ENCODE peak calls at places on chromosomes 1 and 21, in eight cellular contexts. A is A549, F is breast epithelium, W is NB4, M is uterus, S is Peyer's patch, G is adrenal gland, C is tibial nerve. R is an unnamed sample.

GRCh38 chr1:186054013-186054412 is 319.8 kb downstream of the HMCN1 start:
- DNase-seq in A (no peak), F (no peak), W (no peak), M (no peak), S (no peak), G (no peak), C (no peak), R (no peak)

GRCh38 chr1:92784051-92784638 is 763 bp downstream of the EVI5 start:
- DNase-seq in A (peak), F (no peak), W (peak), M (peak), S (no peak), G (peak), C (peak), R (no peak)

GRCh38 chr1:17735791-17736190 is 19.3 kb upstream of the ACTL8 start:
- DNase-seq in A (no peak), F (no peak), W (no peak), M (no peak), S (no peak), G (no peak), C (no peak), R (no peak)

GRCh38 chr21:37675202-37675801 is 241.0 kb downstream of the KCNJ6 start:
- DNase-seq in A (peak), F (peak), W (peak), M (peak), S (peak), G (peak), C (peak), R (peak)

GRCh38 chr1:181251713-181252075 is 163.2 kb downstream of the IER5 start:
- DNase-seq in A (no peak), F (no peak), W (no peak), M (no peak), S (no peak), G (no peak), C (no peak), R (no peak)

GRCh38 chr21:45543371-45543709 is 1.1 kb upstream of the SLC19A1 start:
- DNase-seq in A (no peak), F (peak), W (no peak), M (peak), S (no peak), G (peak), C (no peak), R (no peak)

GRCh38 chr1:26405281-26405915 is 5.2 kb upstream of the LIN28A start:
- DNase-seq in A (no peak), F (no peak), W (no peak), M (no peak), S (no peak), G (no peak), C (no peak), R (no peak)

GRCh38 chr1:117673405-117673804 is 67.6 kb downstream of the TENT5C start:
- DNase-seq in A (no peak), F (no peak), W (peak), M (no peak), S (no peak), G (no peak), C (no peak), R (no peak)

GRCh38 chr1:171219751-171220385 is 28.4 kb upstream of the FMO1 start:
- DNase-seq in A (no peak), F (no peak), W (no peak), M (no peak), S (no peak), G (no peak), C (no peak), R (no peak)

GRCh38 chr1:208164609-208165008 is 79.6 kb downstream of the PLXNA2 start:
- DNase-seq in A (no peak), F (no peak), W (no peak), M (no peak), S (no peak), G (no peak), C (no peak), R (no peak)

DNA sequence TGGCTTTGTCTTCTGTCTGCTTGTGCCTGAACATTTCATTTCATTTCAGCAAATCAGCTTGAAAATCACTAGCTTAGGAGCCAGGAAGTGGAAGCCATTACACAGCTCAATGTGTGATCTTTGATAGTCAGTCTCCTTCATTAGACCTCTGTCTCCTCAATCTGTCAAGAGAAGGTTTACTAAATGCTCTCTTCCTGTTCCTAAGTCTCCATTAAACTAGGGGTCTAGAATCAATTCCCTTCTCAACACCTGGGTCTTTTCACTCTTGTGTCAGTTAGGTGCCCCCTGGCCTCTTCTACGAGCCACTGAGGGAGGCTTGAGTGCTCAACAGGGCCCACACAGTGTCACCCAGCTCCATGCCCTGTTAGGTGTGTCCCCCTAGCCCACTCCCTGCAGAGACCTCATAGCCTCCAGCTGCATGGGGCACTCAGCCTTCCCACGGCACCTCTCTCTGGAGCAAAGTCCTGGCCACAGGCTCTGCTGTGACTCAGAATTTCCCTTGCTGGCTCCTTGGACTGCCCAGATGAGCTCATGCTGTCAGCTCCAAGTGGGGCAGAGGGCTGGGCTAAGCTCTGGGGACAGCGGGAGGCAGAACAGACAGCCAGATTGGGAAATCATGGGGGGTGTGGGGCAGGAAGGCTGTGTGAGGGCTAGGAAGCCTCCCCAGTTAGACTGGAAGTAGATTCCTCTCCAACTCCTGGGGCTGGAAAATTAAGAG is 115.7 kb upstream of the IPO9 start:
- DNase-seq in A (peak), F (peak), W (peak), M (peak), S (peak), G (peak), C (peak), R (peak)
- TF ChIP-seq POLR2A in A (no peak), F (no peak), W (no peak), M (peak), S (peak), G (peak), C (peak), R (no peak)

GRCh38 chr1:99776133-99776532 is 9.7 kb upstream of the FRRS1 start:
- DNase-seq in A (no peak), F (no peak), W (no peak), M (no peak), S (no peak), G (no peak), C (no peak), R (no peak)
- TF ChIP-seq POLR2A in A (no peak), F (no peak), W (no peak), M (no peak), S (no peak), G (no peak), C (no peak), R (no peak)

GRCh38 chr1:211630236-211631081 is 45.0 kb downstream of the NEK2 start:
- DNase-seq in A (no peak), F (no peak), W (no peak), M (no peak), S (no peak), G (peak), C (no peak), R (no peak)
- TF ChIP-seq POLR2A in A (no peak), F (no peak), W (no peak), M (no peak), S (no peak), G (no peak), C (no peak), R (no peak)

DNA sequence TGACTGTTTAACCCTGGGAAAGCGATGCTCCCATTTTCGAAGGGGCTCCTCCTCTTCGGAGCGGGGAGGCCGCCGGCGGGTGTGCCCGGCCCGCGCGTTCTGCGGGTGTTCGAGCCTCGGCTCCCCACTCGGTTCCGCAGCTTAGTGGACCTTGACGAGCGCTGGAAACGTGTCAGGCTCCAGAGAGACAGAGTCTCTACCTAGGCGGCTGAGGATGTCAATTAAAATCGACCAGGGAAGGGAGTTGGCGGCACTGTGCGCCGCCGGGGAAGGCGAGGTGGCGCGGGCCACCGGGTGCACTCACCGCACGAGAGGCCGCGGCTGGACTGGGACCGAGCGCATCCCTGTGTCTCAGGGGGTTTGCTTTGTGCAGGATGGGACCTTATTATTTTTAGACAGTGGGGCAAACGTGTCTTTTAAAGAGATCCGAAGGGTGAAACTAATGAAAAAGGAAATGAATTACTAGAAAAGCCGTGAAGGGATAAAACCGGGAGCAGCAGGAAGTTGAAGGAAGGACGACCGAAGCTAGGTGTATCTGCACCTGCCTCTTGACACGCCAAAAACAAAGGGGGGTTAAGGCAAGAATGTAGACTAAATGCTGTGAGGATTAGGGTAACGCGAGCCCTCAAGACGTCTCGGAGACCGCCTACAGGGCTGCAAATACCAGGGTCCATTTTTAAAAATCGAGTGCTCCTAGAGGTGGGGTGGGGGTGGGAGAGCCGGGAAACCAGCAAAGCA is 5.6 kb downstream of the LHX4 start:
- DNase-seq in A (no peak), F (no peak), W (no peak), M (no peak), S (peak), G (no peak), C (no peak), R (no peak)
- TF ChIP-seq POLR2A in A (no peak), F (no peak), W (no peak), M (no peak), S (no peak), G (no peak), C (no peak), R (no peak)

GRCh38 chr1:204150702-204151561 is 912 bp downstream of the ETNK2 start:
- DNase-seq in A (no peak), F (no peak), W (peak), M (peak), S (peak), G (no peak), C (peak), R (peak)

GRCh38 chr1:204153667-204154066 is 1.8 kb upstream of the ETNK2 start:
- DNase-seq in A (no peak), F (no peak), W (no peak), M (no peak), S (no peak), G (no peak), C (no peak), R (no peak)

GRCh38 chr1:204151562-204152309 is at the start of gene ETNK2:
- DNase-seq in A (peak), F (no peak), W (peak), M (peak), S (peak), G (peak), C (peak), R (peak)

GRCh38 chr1:204154525-204155255 is 2.8 kb upstream of the ETNK2 start:
- DNase-seq in A (no peak), F (no peak), W (no peak), M (no peak), S (no peak), G (no peak), C (no peak), R (peak)

DNA sequence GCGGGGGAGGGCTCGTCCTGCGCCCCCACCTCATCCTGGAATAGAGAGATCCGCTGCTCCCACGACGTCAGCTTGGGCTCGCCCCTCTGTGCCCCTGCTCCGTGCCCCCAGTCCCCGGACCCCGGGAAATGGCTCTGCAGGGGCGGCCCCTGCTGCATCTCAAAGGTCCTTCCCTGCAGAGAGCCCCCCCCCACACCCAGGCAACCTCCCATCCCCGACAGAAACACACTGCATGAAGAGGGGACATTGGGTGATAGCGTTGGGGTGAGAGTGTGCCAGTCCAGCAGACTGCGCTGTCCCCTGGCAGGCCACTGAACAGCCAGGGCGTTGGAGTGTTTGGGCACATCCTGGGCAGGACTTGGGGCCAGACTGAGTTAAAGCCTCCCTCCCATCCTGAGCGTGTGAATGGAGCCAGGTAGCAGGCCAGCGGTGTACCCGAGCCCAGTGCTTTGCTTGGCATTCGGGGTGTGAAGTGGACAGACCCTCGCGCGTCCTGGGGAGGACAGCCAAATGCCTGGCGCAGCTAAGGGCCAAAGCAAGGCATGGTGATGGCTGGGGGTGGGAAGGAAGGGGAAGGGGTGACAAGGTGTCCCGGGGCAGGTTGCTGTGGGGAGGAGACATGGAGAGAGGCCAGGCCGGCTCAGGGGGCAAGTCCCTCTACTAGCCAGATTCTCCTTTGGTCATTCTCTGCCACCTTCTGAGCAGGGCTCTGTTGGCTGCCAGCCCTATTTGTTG is 633 bp upstream of the ETNK2 start:
- DNase-seq in A (no peak), F (no peak), W (no peak), M (peak), S (no peak), G (no peak), C (peak), R (peak)
- TF ChIP-seq POLR2A in A (peak), F (no peak), W (no peak), M (no peak), S (no peak), G (no peak), C (no peak), R (no peak)

R was measured in right lobe of liver.